ENCODE peak calls at places on chromosomes 4 and X, in six cellular contexts. L is H9, C is AG09309, H is MCF 10A, Z is neural crest cell, X is left lung. N is an unnamed sample.
A peak's percentile ranks its signal among the peaks of the same experiment; 100 is the strongest.

GRCh38 chr4:3421470-3421869 is 20.3 kb upstream of the HGFAC start:
- DNase-seq in L (no peak), C (no peak), H (no peak), Z (no peak), X (peak; percentile 74), N (no peak)

GRCh38 chr4:126762651-126763247 is 870.0 kb upstream of the INTU start:
- DNase-seq in L (no peak), C (no peak), H (no peak), Z (no peak), X (no peak), N (no peak)

GRCh38 chrX:18793601-18794089 is 86.2 kb downstream of the PPEF1 start:
- DNase-seq in L (peak; percentile 28), C (no peak), H (peak; percentile 11), Z (no peak), X (no peak), N (no peak)

GRCh38 chrX:154349359-154349935 is 25.0 kb downstream of the FLNA start:
- DNase-seq in L (no peak), C (no peak), H (no peak), Z (no peak), X (peak; percentile 41), N (peak; percentile 35)

GRCh38 chr4:147039991-147040575 is 94.4 kb upstream of the TTC29 start:
- DNase-seq in L (no peak), C (no peak), H (no peak), Z (no peak), X (peak; percentile 35), N (no peak)

GRCh38 chr4:23962462-23962861 is 72.6 kb upstream of the PPARGC1A start:
- DNase-seq in L (no peak), C (no peak), H (no peak), Z (no peak), X (no peak), N (no peak)

GRCh38 chrX:96909291-96909690 is 25.6 kb downstream of the RPA4 start:
- DNase-seq in L (no peak), C (no peak), H (no peak), Z (no peak), X (no peak), N (no peak)

GRCh38 chr4:151318310-151319006 is 6.9 kb downstream of the SH3D19 start:
- DNase-seq in L (no peak), C (no peak), H (no peak), Z (no peak), X (no peak), N (no peak)

GRCh38 chr4:1945492-1945891 is 63.3 kb downstream of the NELFA start:
- DNase-seq in L (no peak), C (no peak), H (no peak), Z (no peak), X (no peak), N (no peak)

GRCh38 chr4:27098034-27098433 is 237.4 kb downstream of the STIM2 start:
- DNase-seq in L (no peak), C (no peak), H (no peak), Z (no peak), X (no peak), N (no peak)

GRCh38 chrX:39509157-39509556 is 588.6 kb downstream of the BCOR start:
- DNase-seq in L (no peak), C (no peak), H (no peak), Z (no peak), X (no peak), N (no peak)

GRCh38 chrX:16822723-16823122 is 36.5 kb downstream of the TXLNG start:
- DNase-seq in L (no peak), C (no peak), H (peak; percentile 35), Z (no peak), X (no peak), N (no peak)

GRCh38 chrX:9656277-9656676 is 109.4 kb downstream of the GPR143 start:
- DNase-seq in L (no peak), C (no peak), H (no peak), Z (no peak), X (no peak), N (no peak)

GRCh38 chrX:7706032-7706431 is 136.9 kb upstream of the VCX start:
- DNase-seq in L (no peak), C (no peak), H (peak; percentile 4), Z (no peak), X (no peak), N (no peak)
- TF ChIP-seq CTCF in L (peak; percentile 41), C (peak; percentile 35), H (peak; percentile 28), Z (peak; percentile 59), X (no peak), N (no peak)

DNA sequence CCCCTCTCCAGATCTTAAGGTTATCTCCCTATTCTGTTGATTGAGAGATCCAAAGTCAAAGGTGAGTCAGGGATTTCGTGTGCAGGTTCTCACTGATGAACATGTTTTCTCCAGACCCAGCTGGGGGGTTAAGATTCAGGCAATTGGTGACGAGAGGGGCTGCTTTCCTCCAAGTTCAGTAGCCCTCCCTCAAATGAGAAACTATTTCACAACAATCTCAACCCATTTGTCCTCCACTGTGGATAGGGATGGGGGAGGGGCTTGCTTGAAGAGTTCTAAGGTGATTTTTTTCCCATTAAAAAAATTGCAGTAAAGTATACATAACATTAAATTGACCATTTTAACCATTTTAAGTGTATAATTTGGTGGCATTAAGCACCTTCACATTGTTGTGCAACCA is 175.7 kb downstream of the SHROOM3 start:
- DNase-seq in L (no peak), C (no peak), H (no peak), Z (no peak), X (no peak), N (no peak)
- TF ChIP-seq CTCF in L (no peak), C (no peak), H (no peak), Z (no peak), X (no peak), N (no peak)

GRCh38 chrX:54641530-54641929 is 111.5 kb downstream of the GNL3L start:
- DNase-seq in L (peak; percentile 37), C (no peak), H (peak; percentile 1), Z (no peak), X (no peak), N (no peak)

GRCh38 chrX:54640721-54641120 is 110.7 kb downstream of the GNL3L start:
- DNase-seq in L (no peak), C (no peak), H (peak; percentile 0), Z (no peak), X (no peak), N (no peak)

GRCh38 chrX:54640103-54640428 is 110.0 kb downstream of the GNL3L start:
- DNase-seq in L (no peak), C (no peak), H (no peak), Z (no peak), X (no peak), N (no peak)

GRCh38 chrX:54639018-54639345 is 109.0 kb downstream of the GNL3L start:
- DNase-seq in L (no peak), C (no peak), H (no peak), Z (no peak), X (no peak), N (no peak)

GRCh38 chrX:54639346-54640102 is 109.5 kb downstream of the GNL3L start:
- DNase-seq in L (peak; percentile 94), C (peak; percentile 91), H (peak; percentile 94), Z (peak; percentile 79), X (peak; percentile 94), N (peak; percentile 79)
- TF ChIP-seq CTCF in L (peak; percentile 72), C (peak; percentile 70), H (peak; percentile 45), Z (peak; percentile 71), X (peak; percentile 66), N (peak; percentile 52)

GRCh38 chr4:94415448-94415847 is 36.3 kb upstream of the PDLIM5 start:
- DNase-seq in L (no peak), C (no peak), H (no peak), Z (no peak), X (no peak), N (no peak)

GRCh38 chr4:94414907-94415306 is 36.8 kb upstream of the PDLIM5 start:
- DNase-seq in L (no peak), C (no peak), H (no peak), Z (no peak), X (no peak), N (no peak)

GRCh38 chr4:94411296-94411695 is 40.4 kb upstream of the PDLIM5 start:
- DNase-seq in L (no peak), C (no peak), H (no peak), Z (no peak), X (no peak), N (no peak)

GRCh38 chr4:94412019-94413017 is 39.4 kb upstream of the PDLIM5 start:
- DNase-seq in L (no peak), C (peak; percentile 33), H (peak; percentile 94), Z (no peak), X (no peak), N (no peak)

DNA sequence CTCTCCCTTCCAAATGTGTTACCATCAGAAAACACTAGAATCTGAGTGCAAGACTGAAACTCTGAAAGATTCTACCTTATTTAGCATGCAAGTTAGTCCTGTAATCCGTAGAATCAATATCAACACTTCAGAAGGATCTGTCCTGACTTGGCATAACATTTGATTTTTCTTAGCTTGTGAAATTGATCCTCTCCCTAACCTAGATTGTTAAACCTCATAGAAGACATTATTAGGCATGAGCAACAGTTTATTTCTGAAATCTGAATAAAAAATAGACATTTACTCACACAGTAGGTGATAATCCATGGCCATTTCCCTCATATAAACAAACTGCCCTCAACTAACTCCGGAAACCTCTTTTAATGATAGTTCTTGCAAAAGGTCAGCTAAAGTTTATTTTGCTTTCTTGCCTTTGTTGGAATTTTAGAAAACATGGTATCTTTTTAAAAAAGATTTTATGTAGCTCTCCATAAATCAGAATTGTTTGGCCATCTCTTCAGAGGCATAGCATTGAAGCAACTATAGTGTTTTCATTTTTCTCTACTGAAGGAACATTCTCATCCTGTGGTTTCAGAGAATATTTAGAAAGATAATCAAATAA is 38.6 kb upstream of the PDLIM5 start:
- DNase-seq in L (no peak), C (peak; percentile 53), H (no peak), Z (no peak), X (no peak), N (no peak)
- TF ChIP-seq CTCF in L (no peak), C (no peak), H (no peak), Z (no peak), X (no peak), N (no peak)

DNA sequence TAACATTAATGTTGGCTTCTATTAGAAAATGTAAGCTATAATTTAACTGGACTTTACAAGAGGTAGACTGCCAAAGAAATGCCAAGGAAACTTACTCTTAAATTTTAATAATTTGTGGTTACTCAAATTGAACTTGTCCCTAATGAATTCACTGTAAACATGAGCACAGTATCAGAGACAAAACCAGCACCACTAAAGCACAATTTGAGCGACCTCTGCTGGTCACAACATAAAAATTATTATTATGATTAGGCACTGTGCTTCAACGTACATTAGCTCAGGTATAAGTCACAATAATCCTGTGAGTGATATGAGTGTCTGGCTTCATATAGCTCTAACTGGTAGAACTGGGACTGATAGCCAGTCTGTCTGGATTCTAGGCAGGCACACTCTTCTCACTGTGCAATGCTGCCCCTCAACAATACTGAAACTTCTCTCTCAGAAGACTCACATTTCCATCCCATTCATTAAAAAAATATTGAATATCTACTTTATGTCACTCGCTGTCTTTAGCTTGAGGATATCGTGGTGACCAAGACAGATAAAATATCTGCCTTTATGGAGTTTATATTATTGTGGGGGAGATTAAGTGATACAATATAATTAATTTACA is 8.0 kb downstream of the NUDT6 start:
- DNase-seq in L (no peak), C (no peak), H (peak; percentile 43), Z (no peak), X (no peak), N (no peak)
- TF ChIP-seq CTCF in L (no peak), C (peak; percentile 33), H (peak; percentile 46), Z (peak; percentile 53), X (no peak), N (peak; percentile 59)

N was measured in natural killer cell.